ENCODE peak calls at places on chromosomes 11 and 22, in four cellular contexts. One of them, this sample, is unnamed.

GRCh38 chr11:86743223-86744118 is 56.9 kb upstream of the PRSS23 start:
- DNase-seq in lung: peak; percentile 67
- DNase-seq in thoracic aorta: peak; percentile 72
- DNase-seq in adipocyte: peak; percentile 93
- DNase-seq in this sample: peak; percentile 89

GRCh38 chr11:67504023-67504949 is 877 bp downstream of the PITPNM1 start:
- DNase-seq in lung: no peak
- DNase-seq in thoracic aorta: no peak
- DNase-seq in adipocyte: peak; percentile 69
- DNase-seq in this sample: peak; percentile 38

GRCh38 chr11:106001304-106002012 is 20.6 kb downstream of the MSANTD4 start:
- DNase-seq in lung: no peak
- DNase-seq in thoracic aorta: no peak
- DNase-seq in adipocyte: no peak
- DNase-seq in this sample: peak; percentile 17

GRCh38 chr11:122748968-122749687 is 89.2 kb upstream of the CRTAM start:
- DNase-seq in lung: peak; percentile 45
- DNase-seq in thoracic aorta: no peak
- DNase-seq in adipocyte: peak; percentile 74
- DNase-seq in this sample: peak; percentile 67

GRCh38 chr11:126748097-126748756 is 252.3 kb downstream of the KIRREL3 start:
- DNase-seq in lung: no peak
- DNase-seq in thoracic aorta: no peak
- DNase-seq in adipocyte: no peak
- DNase-seq in this sample: no peak

GRCh38 chr22:22076361-22076760 is 93.8 kb upstream of the TOP3B start:
- DNase-seq in lung: no peak
- DNase-seq in thoracic aorta: no peak
- DNase-seq in adipocyte: no peak
- DNase-seq in this sample: peak; percentile 83

GRCh38 chr22:36470162-36470993 is 11.1 kb downstream of the TXN2 start:
- DNase-seq in lung: peak; percentile 86
- DNase-seq in thoracic aorta: no peak
- DNase-seq in adipocyte: peak; percentile 95
- DNase-seq in this sample: peak; percentile 73

GRCh38 chr11:25566298-25567200 is 765.4 kb upstream of the ANO3 start:
- DNase-seq in lung: peak; percentile 50
- DNase-seq in thoracic aorta: no peak
- DNase-seq in adipocyte: peak; percentile 27
- DNase-seq in this sample: no peak

GRCh38 chr22:37197451-37198289 is 9.6 kb upstream of the C1QTNF6 start:
- DNase-seq in lung: peak; percentile 80
- DNase-seq in thoracic aorta: no peak
- DNase-seq in adipocyte: peak; percentile 29
- DNase-seq in this sample: peak; percentile 41

GRCh38 chr11:123429851-123430735 is at the start of gene GRAMD1B:
- DNase-seq in lung: peak; percentile 34
- DNase-seq in thoracic aorta: no peak
- DNase-seq in adipocyte: peak; percentile 82
- DNase-seq in this sample: peak; percentile 56

GRCh38 chr11:134275188-134275533 is 1.0 kb upstream of the GLB1L3 start:
- DNase-seq in lung: no peak
- DNase-seq in thoracic aorta: no peak
- DNase-seq in adipocyte: no peak
- DNase-seq in this sample: no peak

GRCh38 chr22:38788016-38788415 is 5.9 kb downstream of the DNAL4 start:
- DNase-seq in lung: no peak
- DNase-seq in thoracic aorta: no peak
- DNase-seq in adipocyte: peak; percentile 14
- DNase-seq in this sample: no peak

GRCh38 chr22:50089231-50090140 is at the start of gene MOV10L1:
- DNase-seq in lung: no peak
- DNase-seq in thoracic aorta: no peak
- DNase-seq in adipocyte: peak; percentile 8
- DNase-seq in this sample: no peak

GRCh38 chr22:17116931-17117330 is 4.2 kb downstream of the TMEM121B start:
- DNase-seq in lung: no peak
- DNase-seq in thoracic aorta: no peak
- DNase-seq in adipocyte: no peak
- DNase-seq in this sample: no peak

GRCh38 chr22:37270928-37271650 is 11.2 kb upstream of the CYTH4 start:
- DNase-seq in lung: no peak
- DNase-seq in thoracic aorta: no peak
- DNase-seq in adipocyte: no peak
- DNase-seq in this sample: peak; percentile 57

GRCh38 chr11:86672007-86672621 is at the start of gene ME3:
- DNase-seq in lung: peak; percentile 68
- DNase-seq in thoracic aorta: peak; percentile 15
- DNase-seq in adipocyte: peak; percentile 68
- DNase-seq in this sample: peak; percentile 53

GRCh38 chr11:93392862-93393261 is 62.3 kb downstream of the DEUP1 start:
- DNase-seq in lung: no peak
- DNase-seq in thoracic aorta: no peak
- DNase-seq in adipocyte: peak; percentile 21
- DNase-seq in this sample: no peak

GRCh38 chr11:17585911-17586695 is 39.0 kb downstream of the OTOG start:
- DNase-seq in lung: no peak
- DNase-seq in thoracic aorta: no peak
- DNase-seq in adipocyte: no peak
- DNase-seq in this sample: no peak

GRCh38 chr11:8833568-8834275 is 77.3 kb upstream of the AKIP1 start:
- DNase-seq in lung: no peak
- DNase-seq in thoracic aorta: no peak
- DNase-seq in adipocyte: peak; percentile 50
- DNase-seq in this sample: no peak

GRCh38 chr11:1303196-1303821 is 6.1 kb downstream of the TOLLIP start:
- DNase-seq in lung: peak; percentile 29
- DNase-seq in thoracic aorta: no peak
- DNase-seq in adipocyte: peak; percentile 13
- DNase-seq in this sample: no peak

GRCh38 chr11:58573451-58574104 is 2.1 kb downstream of the LPXN start:
- DNase-seq in lung: no peak
- DNase-seq in thoracic aorta: peak; percentile 40
- DNase-seq in adipocyte: peak; percentile 85
- DNase-seq in this sample: peak; percentile 80

GRCh38 chr11:5280582-5281102 is 10.9 kb upstream of the HBE1 start:
- DNase-seq in lung: peak; percentile 56
- DNase-seq in thoracic aorta: peak; percentile 38
- DNase-seq in adipocyte: peak; percentile 98
- DNase-seq in this sample: peak; percentile 97

GRCh38 chr11:19093976-19094375 is 23.0 kb upstream of the ZDHHC13 start:
- DNase-seq in lung: no peak
- DNase-seq in thoracic aorta: no peak
- DNase-seq in adipocyte: peak; percentile 30
- DNase-seq in this sample: no peak

GRCh38 chr11:28838741-28839140 is 730.6 kb downstream of the METTL15 start:
- DNase-seq in lung: no peak
- DNase-seq in thoracic aorta: no peak
- DNase-seq in adipocyte: peak; percentile 55
- DNase-seq in this sample: no peak

GRCh38 chr22:42919199-42919598 is 62.1 kb upstream of the ARFGAP3 start:
- DNase-seq in lung: no peak
- DNase-seq in thoracic aorta: no peak
- DNase-seq in adipocyte: peak; percentile 45
- DNase-seq in this sample: peak; percentile 60

GRCh38 chr11:117520201-117520600 is 192.5 kb downstream of the CEP164 start:
- DNase-seq in lung: no peak
- DNase-seq in thoracic aorta: no peak
- DNase-seq in adipocyte: no peak
- DNase-seq in this sample: no peak

GRCh38 chr11:40054631-40055030 is 1404.8 kb downstream of the LRRC4C start:
- DNase-seq in lung: no peak
- DNase-seq in thoracic aorta: no peak
- DNase-seq in adipocyte: no peak
- DNase-seq in this sample: peak; percentile 55

DNA sequence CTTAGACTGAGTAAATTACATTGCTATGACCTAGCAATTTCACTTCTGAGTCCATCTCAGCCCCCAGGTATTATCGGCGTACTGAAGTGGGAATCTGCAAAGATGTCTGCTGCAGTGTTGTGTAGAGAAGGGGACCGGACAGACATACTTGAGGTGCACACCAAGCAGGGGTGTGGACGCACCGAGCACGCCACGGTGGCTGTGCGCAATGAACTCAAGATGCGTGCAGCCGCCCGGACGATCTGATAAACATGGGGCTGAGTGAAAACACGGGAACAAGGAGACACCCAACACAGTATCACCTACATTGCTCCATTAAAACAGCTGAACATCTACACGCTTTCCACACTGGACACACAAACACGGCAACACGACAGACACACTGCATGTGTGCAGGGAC is 454.3 kb downstream of the OPCML start:
- DNase-seq in lung: no peak
- DNase-seq in thoracic aorta: no peak
- DNase-seq in adipocyte: no peak
- DNase-seq in this sample: no peak
- H3K27me3 ChIP-seq in lung: peaks cover 1% of the 10 kb centered on the region
- H3K27me3 ChIP-seq in thoracic aorta: peaks cover 6% of the 10 kb centered on the region
- H3K27me3 ChIP-seq in adipocyte: peaks cover 69% of the 10 kb centered on the region
- H3K27me3 ChIP-seq in this sample: peaks cover 14% of the 10 kb centered on the region

DNA sequence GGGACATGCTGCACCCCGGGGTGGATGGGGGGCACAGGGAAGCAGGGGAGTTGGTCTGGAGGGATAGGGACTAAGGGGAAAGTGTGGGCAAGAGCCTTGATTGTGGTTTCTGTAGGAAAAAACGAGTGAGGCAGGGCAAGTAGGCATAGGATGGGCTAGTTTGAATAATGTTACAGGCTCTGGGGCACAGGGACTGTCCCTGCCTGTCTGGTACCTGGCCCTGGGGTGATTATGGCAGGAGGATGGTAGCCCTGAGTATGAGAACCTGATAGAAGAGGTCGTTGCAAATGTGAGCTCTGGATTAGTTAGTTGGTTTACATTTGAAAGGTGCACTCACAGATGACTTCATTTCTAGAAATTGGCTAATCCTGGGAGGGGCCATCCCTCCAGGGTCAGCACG is 11.4 kb upstream of the SMIM38 start:
- DNase-seq in lung: no peak
- DNase-seq in thoracic aorta: no peak
- DNase-seq in adipocyte: peak; percentile 48
- DNase-seq in this sample: no peak
- H3K9me3 ChIP-seq in lung: peaks cover 4% of the 10 kb centered on the region
- H3K9me3 ChIP-seq in thoracic aorta: peaks cover 15% of the 10 kb centered on the region
- H3K9me3 ChIP-seq in adipocyte: peaks cover 24% of the 10 kb centered on the region
- H3K9me3 ChIP-seq in this sample: peaks cover 15% of the 10 kb centered on the region

GRCh38 chr11:61601512-61601911 is 20.6 kb upstream of the SYT7 start:
- DNase-seq in lung: no peak
- DNase-seq in thoracic aorta: no peak
- DNase-seq in adipocyte: no peak
- DNase-seq in this sample: no peak

GRCh38 chr11:61599968-61600710 is 19.3 kb upstream of the SYT7 start:
- DNase-seq in lung: no peak
- DNase-seq in thoracic aorta: no peak
- DNase-seq in adipocyte: no peak
- DNase-seq in this sample: peak; percentile 48

GRCh38 chr11:61607426-61607825 is 26.6 kb upstream of the SYT7 start:
- DNase-seq in lung: no peak
- DNase-seq in thoracic aorta: no peak
- DNase-seq in adipocyte: no peak
- DNase-seq in this sample: no peak

GRCh38 chr11:61602775-61603569 is 22.1 kb upstream of the SYT7 start:
- DNase-seq in lung: peak; percentile 65
- DNase-seq in thoracic aorta: peak; percentile 39
- DNase-seq in adipocyte: peak; percentile 93
- DNase-seq in this sample: peak; percentile 99

GRCh38 chr11:61603667-61604066 is 22.8 kb upstream of the SYT7 start:
- DNase-seq in lung: no peak
- DNase-seq in thoracic aorta: no peak
- DNase-seq in adipocyte: no peak
- DNase-seq in this sample: no peak
- H3K4me3 ChIP-seq in lung: no peak overlapping the region
- H3K4me3 ChIP-seq in thoracic aorta: no peak overlapping the region
- H3K4me3 ChIP-seq in adipocyte: peak overlapping the region; percentile 37
- H3K4me3 ChIP-seq in this sample: no peak overlapping the region

GRCh38 chr11:11129118-11129517 is 223.9 kb downstream of the CSNK2A3 start:
- DNase-seq in lung: no peak
- DNase-seq in thoracic aorta: no peak
- DNase-seq in adipocyte: no peak
- DNase-seq in this sample: no peak

GRCh38 chr11:11119917-11120316 is 233.1 kb downstream of the CSNK2A3 start:
- DNase-seq in lung: no peak
- DNase-seq in thoracic aorta: no peak
- DNase-seq in adipocyte: no peak
- DNase-seq in this sample: no peak

GRCh38 chr11:11125618-11126017 is 227.4 kb downstream of the CSNK2A3 start:
- DNase-seq in lung: no peak
- DNase-seq in thoracic aorta: no peak
- DNase-seq in adipocyte: no peak
- DNase-seq in this sample: no peak
- H3K27me3 ChIP-seq in lung: no peaks in the 10 kb centered on the region
- H3K27me3 ChIP-seq in thoracic aorta: no peaks in the 10 kb centered on the region
- H3K27me3 ChIP-seq in adipocyte: no peaks in the 10 kb centered on the region
- H3K27me3 ChIP-seq in this sample: no peaks in the 10 kb centered on the region

DNA sequence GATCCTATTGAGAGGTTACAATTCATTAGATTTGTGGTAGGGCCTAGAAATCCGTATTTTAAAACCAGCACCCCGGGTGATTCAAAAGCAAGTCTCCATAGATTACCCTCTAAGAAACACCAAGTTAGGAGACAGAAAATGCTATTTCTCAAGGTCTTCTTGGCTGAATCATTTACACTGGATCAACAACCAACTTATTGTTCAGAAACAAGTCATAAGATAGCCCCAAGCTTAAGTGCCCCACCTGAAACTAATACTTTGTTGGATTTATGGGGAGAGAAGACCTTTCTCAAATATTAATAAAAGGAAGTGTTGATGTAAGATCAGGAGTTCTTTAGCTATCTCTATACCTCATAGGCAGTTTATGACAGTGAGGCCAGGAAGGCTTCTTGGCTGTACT is 345.2 kb downstream of the LARGE1 start:
- DNase-seq in lung: no peak
- DNase-seq in thoracic aorta: no peak
- DNase-seq in adipocyte: no peak
- DNase-seq in this sample: no peak
- H3K9me3 ChIP-seq in lung: no peaks in the 10 kb centered on the region
- H3K9me3 ChIP-seq in thoracic aorta: no peaks in the 10 kb centered on the region
- H3K9me3 ChIP-seq in adipocyte: no peaks in the 10 kb centered on the region
- H3K9me3 ChIP-seq in this sample: no peaks in the 10 kb centered on the region

GRCh38 chr22:39935622-39936021 is 24.6 kb upstream of the TMA7B start:
- DNase-seq in lung: no peak
- DNase-seq in thoracic aorta: no peak
- DNase-seq in adipocyte: no peak
- DNase-seq in this sample: no peak
- H3K4me3 ChIP-seq in lung: no peak overlapping the region
- H3K4me3 ChIP-seq in thoracic aorta: no peak overlapping the region
- H3K4me3 ChIP-seq in adipocyte: no peak overlapping the region
- H3K4me3 ChIP-seq in this sample: no peak overlapping the region

GRCh38 chr11:64909653-64910343 is 7.2 kb downstream of the ATG2A start:
- DNase-seq in lung: no peak
- DNase-seq in thoracic aorta: no peak
- DNase-seq in adipocyte: no peak
- DNase-seq in this sample: no peak
- H3K27me3 ChIP-seq in lung: no peaks in the 10 kb centered on the region
- H3K27me3 ChIP-seq in thoracic aorta: no peaks in the 10 kb centered on the region
- H3K27me3 ChIP-seq in adipocyte: no peaks in the 10 kb centered on the region
- H3K27me3 ChIP-seq in this sample: no peaks in the 10 kb centered on the region

This sample was measured in MG63.